ENCODE peak calls at places on chromosomes 3 and 15, in six cellular contexts. Y is GM20000; N is CD8-positive, alpha-beta T cell; S is cortex of kidney; K is activated T-cell treated with anti-CD3 and anti-CD28 coated beads for 1 hour; P is HL-60. R is an unnamed sample.

GRCh38 chr3:11721114-11721440 is 77.4 kb upstream of the VGLL4 start:
- DNase-seq in S (no peak), N (no peak), P (no peak), K (no peak), Y (no peak), R (no peak)

GRCh38 chr15:70032509-70032908 is 65.2 kb downstream of the TLE3 start:
- DNase-seq in K (no peak), N (no peak), S (no peak), Y (no peak), P (no peak), R (no peak)

GRCh38 chr3:11558002-11558401 is 85.7 kb downstream of the VGLL4 start:
- DNase-seq in Y (no peak), N (no peak), S (no peak), P (no peak), K (no peak), R (no peak)

GRCh38 chr15:39880718-39881387 is 39.2 kb downstream of the GPR176 start:
- DNase-seq in S (no peak), Y (no peak), N (no peak), K (no peak), P (no peak), R (no peak)

GRCh38 chr15:72358532-72359180 is 17.2 kb downstream of the HEXA start:
- DNase-seq in K (no peak), P (no peak), Y (peak), S (no peak), N (no peak), R (no peak)

GRCh38 chr15:93035092-93035915 is 53.7 kb downstream of the RGMA start:
- DNase-seq in N (no peak), Y (peak), P (no peak), S (no peak), K (no peak), R (no peak)

GRCh38 chr3:13106308-13106970 is 33.2 kb upstream of the IQSEC1 start:
- DNase-seq in P (no peak), S (no peak), Y (no peak), N (no peak), K (no peak), R (no peak)

GRCh38 chr3:17179381-17180205 is 294.8 kb downstream of the PLCL2 start:
- DNase-seq in K (no peak), P (no peak), Y (peak), S (no peak), N (no peak), R (peak)

GRCh38 chr3:156477306-156477705 is 77.6 kb downstream of the SSR3 start:
- DNase-seq in Y (no peak), P (no peak), K (no peak), S (no peak), N (no peak), R (no peak)

GRCh38 chr15:29674661-29675533 is 147.4 kb downstream of the TJP1 start:
- DNase-seq in N (no peak), S (peak), K (no peak), P (no peak), Y (no peak), R (no peak)

GRCh38 chr3:134347516-134347915 is 26.7 kb downstream of the AMOTL2 start:
- DNase-seq in K (no peak), P (no peak), S (no peak), N (no peak), Y (no peak), R (no peak)

GRCh38 chr3:157120071-157120892 is 39.7 kb downstream of the CCNL1 start:
- DNase-seq in S (peak), P (no peak), Y (no peak), K (no peak), N (no peak), R (no peak)

GRCh38 chr3:144028798-144029411 is 57.3 kb downstream of the DIPK2A start:
- DNase-seq in N (no peak), P (peak), S (no peak), Y (peak), K (no peak), R (no peak)

GRCh38 chr3:123667784-123668183 is 82.9 kb upstream of the HACD2 start:
- DNase-seq in K (no peak), P (no peak), N (no peak), S (no peak), Y (no peak), R (no peak)

GRCh38 chr15:44450172-44450571 is 22.7 kb downstream of the CTDSPL2 start:
- DNase-seq in K (no peak), Y (no peak), P (no peak), N (no peak), S (no peak), R (no peak)

GRCh38 chr15:65620833-65621232 is 905 bp upstream of the SLC24A1 start:
- DNase-seq in N (no peak), K (no peak), S (no peak), P (no peak), Y (no peak), R (no peak)

GRCh38 chr3:183811638-183812037 is 13.7 kb downstream of the MAP6D1 start:
- DNase-seq in K (no peak), N (no peak), Y (no peak), S (no peak), P (no peak), R (no peak)

GRCh38 chr15:37045859-37046318 is 54.5 kb downstream of the MEIS2 start:
- DNase-seq in Y (no peak), P (no peak), N (no peak), S (no peak), K (no peak), R (no peak)

GRCh38 chr15:80275946-80276345 is 23.9 kb upstream of the CTXND1 start:
- DNase-seq in K (no peak), Y (no peak), S (no peak), N (no peak), P (no peak), R (no peak)

GRCh38 chr15:78340243-78341056 is at the start of gene CRABP1:
- DNase-seq in P (no peak), K (no peak), Y (no peak), N (no peak), S (no peak), R (no peak)

GRCh38 chr3:52468336-52468735 is 12.9 kb downstream of the NISCH start:
- DNase-seq in S (no peak), K (no peak), N (no peak), P (peak), Y (no peak), R (no peak)

GRCh38 chr3:141065841-141066592 is 14.9 kb downstream of the SPSB4 start:
- DNase-seq in K (no peak), P (no peak), N (no peak), S (no peak), Y (no peak), R (no peak)

GRCh38 chr15:74340139-74340538 is 27.3 kb downstream of the CYP11A1 start:
- DNase-seq in K (no peak), S (no peak), P (peak), Y (no peak), N (no peak), R (no peak)

GRCh38 chr3:196569003-196569516 is 600 bp downstream of the FBXO45 start:
- DNase-seq in S (no peak), Y (peak), K (peak), P (peak), N (peak), R (peak)

R was measured in NCI-H1105.